ENCODE peak calls at places on chromosome 4, in ten cellular contexts. One of them, this sample, is unnamed.

GRCh38 chr4:114600066-114600552 is 1.5 kb downstream of the UGT8 start:
- DNase-seq in NCI-H1092: no peak
- DNase-seq in astrocyte of the hippocampus: no peak
- DNase-seq in lower lobe of right lung: no peak
- DNase-seq in NCI-H510A: no peak
- DNase-seq in ACHN: peak
- DNase-seq in LHCN-M2: no peak
- DNase-seq in natural killer cell: no peak
- DNase-seq in T-cell: no peak
- DNase-seq in Caki2: no peak
- DNase-seq in this sample: no peak

GRCh38 chr4:101222156-101222845 is 125.0 kb downstream of the PPP3CA start:
- DNase-seq in NCI-H1092: no peak
- DNase-seq in NCI-H510A: no peak
- DNase-seq in LHCN-M2: peak
- DNase-seq in astrocyte of the hippocampus: no peak
- DNase-seq in T-cell: no peak
- DNase-seq in Caki2: no peak
- DNase-seq in lower lobe of right lung: no peak
- DNase-seq in ACHN: no peak
- DNase-seq in natural killer cell: no peak
- DNase-seq in this sample: no peak

GRCh38 chr4:177519481-177520270 is 77.4 kb upstream of the AGA start:
- DNase-seq in Caki2: no peak
- DNase-seq in natural killer cell: no peak
- DNase-seq in LHCN-M2: peak
- DNase-seq in T-cell: no peak
- DNase-seq in astrocyte of the hippocampus: peak
- DNase-seq in NCI-H1092: no peak
- DNase-seq in lower lobe of right lung: no peak
- DNase-seq in NCI-H510A: no peak
- DNase-seq in ACHN: no peak
- DNase-seq in this sample: no peak

GRCh38 chr4:176584031-176584430 is 208.7 kb downstream of the VEGFC start:
- DNase-seq in ACHN: no peak
- DNase-seq in lower lobe of right lung: no peak
- DNase-seq in LHCN-M2: peak
- DNase-seq in Caki2: no peak
- DNase-seq in NCI-H510A: no peak
- DNase-seq in natural killer cell: no peak
- DNase-seq in T-cell: no peak
- DNase-seq in NCI-H1092: no peak
- DNase-seq in astrocyte of the hippocampus: peak
- DNase-seq in this sample: no peak

GRCh38 chr4:20464381-20464780 is 212.7 kb downstream of the SLIT2 start:
- DNase-seq in LHCN-M2: peak
- DNase-seq in NCI-H510A: no peak
- DNase-seq in natural killer cell: no peak
- DNase-seq in ACHN: peak
- DNase-seq in astrocyte of the hippocampus: peak
- DNase-seq in NCI-H1092: no peak
- DNase-seq in Caki2: peak
- DNase-seq in T-cell: no peak
- DNase-seq in lower lobe of right lung: no peak
- DNase-seq in this sample: no peak

GRCh38 chr4:1711055-1711905 is 839 bp downstream of the SLBP start:
- DNase-seq in lower lobe of right lung: peak
- DNase-seq in astrocyte of the hippocampus: peak
- DNase-seq in NCI-H1092: no peak
- DNase-seq in NCI-H510A: no peak
- DNase-seq in T-cell: no peak
- DNase-seq in ACHN: peak
- DNase-seq in Caki2: peak
- DNase-seq in LHCN-M2: peak
- DNase-seq in natural killer cell: peak
- DNase-seq in this sample: peak

GRCh38 chr4:24010994-24011393 is 121.1 kb upstream of the PPARGC1A start:
- DNase-seq in lower lobe of right lung: no peak
- DNase-seq in natural killer cell: no peak
- DNase-seq in Caki2: no peak
- DNase-seq in astrocyte of the hippocampus: no peak
- DNase-seq in LHCN-M2: no peak
- DNase-seq in ACHN: no peak
- DNase-seq in T-cell: no peak
- DNase-seq in NCI-H510A: no peak
- DNase-seq in NCI-H1092: no peak
- DNase-seq in this sample: no peak

GRCh38 chr4:38581708-38582107 is 82.3 kb upstream of the KLF3 start:
- DNase-seq in ACHN: no peak
- DNase-seq in LHCN-M2: no peak
- DNase-seq in T-cell: no peak
- DNase-seq in natural killer cell: no peak
- DNase-seq in NCI-H510A: no peak
- DNase-seq in lower lobe of right lung: no peak
- DNase-seq in NCI-H1092: no peak
- DNase-seq in astrocyte of the hippocampus: no peak
- DNase-seq in Caki2: no peak
- DNase-seq in this sample: no peak

GRCh38 chr4:138775485-138775884 is 240.1 kb upstream of the NOCT start:
- DNase-seq in Caki2: no peak
- DNase-seq in natural killer cell: no peak
- DNase-seq in ACHN: no peak
- DNase-seq in NCI-H510A: no peak
- DNase-seq in NCI-H1092: no peak
- DNase-seq in lower lobe of right lung: no peak
- DNase-seq in astrocyte of the hippocampus: no peak
- DNase-seq in T-cell: no peak
- DNase-seq in LHCN-M2: peak
- DNase-seq in this sample: no peak

GRCh38 chr4:169014581-169014980 is 4.5 kb upstream of the CBR4 start:
- DNase-seq in T-cell: no peak
- DNase-seq in natural killer cell: no peak
- DNase-seq in astrocyte of the hippocampus: no peak
- DNase-seq in Caki2: no peak
- DNase-seq in ACHN: no peak
- DNase-seq in lower lobe of right lung: no peak
- DNase-seq in NCI-H510A: no peak
- DNase-seq in LHCN-M2: no peak
- DNase-seq in NCI-H1092: no peak
- DNase-seq in this sample: no peak

GRCh38 chr4:185912779-185913178 is 100.8 kb upstream of the SORBS2 start:
- DNase-seq in T-cell: no peak
- DNase-seq in astrocyte of the hippocampus: no peak
- DNase-seq in ACHN: no peak
- DNase-seq in NCI-H1092: peak
- DNase-seq in lower lobe of right lung: no peak
- DNase-seq in NCI-H510A: no peak
- DNase-seq in LHCN-M2: peak
- DNase-seq in natural killer cell: no peak
- DNase-seq in Caki2: no peak
- DNase-seq in this sample: no peak

GRCh38 chr4:174105202-174105601 is 178.3 kb downstream of the FBXO8 start:
- DNase-seq in Caki2: no peak
- DNase-seq in T-cell: no peak
- DNase-seq in NCI-H510A: no peak
- DNase-seq in natural killer cell: no peak
- DNase-seq in lower lobe of right lung: no peak
- DNase-seq in ACHN: no peak
- DNase-seq in NCI-H1092: no peak
- DNase-seq in LHCN-M2: no peak
- DNase-seq in astrocyte of the hippocampus: no peak
- DNase-seq in this sample: no peak

GRCh38 chr4:85180533-85180932 is 214.0 kb upstream of the WDFY3 start:
- DNase-seq in LHCN-M2: no peak
- DNase-seq in astrocyte of the hippocampus: no peak
- DNase-seq in T-cell: no peak
- DNase-seq in NCI-H510A: no peak
- DNase-seq in ACHN: no peak
- DNase-seq in Caki2: no peak
- DNase-seq in lower lobe of right lung: no peak
- DNase-seq in NCI-H1092: no peak
- DNase-seq in natural killer cell: no peak
- DNase-seq in this sample: no peak

GRCh38 chr4:184232975-184233374 is 15.3 kb upstream of the ENPP6 start:
- DNase-seq in NCI-H1092: no peak
- DNase-seq in Caki2: no peak
- DNase-seq in ACHN: no peak
- DNase-seq in T-cell: no peak
- DNase-seq in LHCN-M2: no peak
- DNase-seq in natural killer cell: no peak
- DNase-seq in lower lobe of right lung: no peak
- DNase-seq in astrocyte of the hippocampus: no peak
- DNase-seq in NCI-H510A: no peak
- DNase-seq in this sample: no peak

GRCh38 chr4:36213956-36214355 is 30.4 kb downstream of the ARAP2 start:
- DNase-seq in natural killer cell: no peak
- DNase-seq in Caki2: no peak
- DNase-seq in T-cell: no peak
- DNase-seq in astrocyte of the hippocampus: no peak
- DNase-seq in lower lobe of right lung: no peak
- DNase-seq in ACHN: no peak
- DNase-seq in NCI-H1092: no peak
- DNase-seq in NCI-H510A: no peak
- DNase-seq in LHCN-M2: no peak
- DNase-seq in this sample: no peak

GRCh38 chr4:7756071-7756470 is 183.6 kb downstream of the AFAP1 start:
- DNase-seq in T-cell: no peak
- DNase-seq in Caki2: no peak
- DNase-seq in NCI-H510A: no peak
- DNase-seq in astrocyte of the hippocampus: no peak
- DNase-seq in ACHN: no peak
- DNase-seq in lower lobe of right lung: peak
- DNase-seq in LHCN-M2: no peak
- DNase-seq in NCI-H1092: no peak
- DNase-seq in natural killer cell: no peak
- DNase-seq in this sample: peak

GRCh38 chr4:31737419-31737818 is 1017.2 kb downstream of the PCDH7 start:
- DNase-seq in LHCN-M2: no peak
- DNase-seq in Caki2: no peak
- DNase-seq in T-cell: no peak
- DNase-seq in astrocyte of the hippocampus: no peak
- DNase-seq in ACHN: no peak
- DNase-seq in lower lobe of right lung: no peak
- DNase-seq in NCI-H1092: no peak
- DNase-seq in natural killer cell: no peak
- DNase-seq in NCI-H510A: no peak
- DNase-seq in this sample: no peak

GRCh38 chr4:36244257-36245084 is at the start of gene ARAP2:
- DNase-seq in lower lobe of right lung: peak
- DNase-seq in natural killer cell: peak
- DNase-seq in NCI-H510A: peak
- DNase-seq in T-cell: peak
- DNase-seq in ACHN: peak
- DNase-seq in LHCN-M2: no peak
- DNase-seq in Caki2: peak
- DNase-seq in astrocyte of the hippocampus: peak
- DNase-seq in NCI-H1092: no peak
- DNase-seq in this sample: peak

GRCh38 chr4:138659640-138660325 is 355.8 kb upstream of the NOCT start:
- DNase-seq in LHCN-M2: no peak
- DNase-seq in lower lobe of right lung: no peak
- DNase-seq in natural killer cell: no peak
- DNase-seq in NCI-H1092: no peak
- DNase-seq in astrocyte of the hippocampus: peak
- DNase-seq in T-cell: no peak
- DNase-seq in NCI-H510A: no peak
- DNase-seq in ACHN: no peak
- DNase-seq in Caki2: no peak
- DNase-seq in this sample: no peak

GRCh38 chr4:81546777-81547176 is 75.1 kb upstream of the RASGEF1B start:
- DNase-seq in astrocyte of the hippocampus: no peak
- DNase-seq in Caki2: no peak
- DNase-seq in lower lobe of right lung: no peak
- DNase-seq in ACHN: no peak
- DNase-seq in NCI-H510A: no peak
- DNase-seq in LHCN-M2: no peak
- DNase-seq in T-cell: no peak
- DNase-seq in NCI-H1092: no peak
- DNase-seq in natural killer cell: no peak
- DNase-seq in this sample: no peak

GRCh38 chr4:10089346-10089745 is 27.3 kb downstream of the WDR1 start:
- DNase-seq in ACHN: peak
- DNase-seq in Caki2: peak
- DNase-seq in natural killer cell: no peak
- DNase-seq in lower lobe of right lung: peak
- DNase-seq in T-cell: no peak
- DNase-seq in LHCN-M2: no peak
- DNase-seq in NCI-H1092: no peak
- DNase-seq in astrocyte of the hippocampus: no peak
- DNase-seq in NCI-H510A: no peak
- DNase-seq in this sample: peak

GRCh38 chr4:145670422-145670821 is 9.5 kb upstream of the C4orf51 start:
- DNase-seq in Caki2: no peak
- DNase-seq in ACHN: no peak
- DNase-seq in NCI-H1092: no peak
- DNase-seq in lower lobe of right lung: no peak
- DNase-seq in astrocyte of the hippocampus: no peak
- DNase-seq in NCI-H510A: no peak
- DNase-seq in natural killer cell: no peak
- DNase-seq in LHCN-M2: no peak
- DNase-seq in T-cell: no peak
- DNase-seq in this sample: no peak

GRCh38 chr4:38603652-38604051 is 60.3 kb upstream of the KLF3 start:
- DNase-seq in natural killer cell: no peak
- DNase-seq in LHCN-M2: no peak
- DNase-seq in Caki2: no peak
- DNase-seq in ACHN: no peak
- DNase-seq in NCI-H510A: no peak
- DNase-seq in astrocyte of the hippocampus: no peak
- DNase-seq in T-cell: no peak
- DNase-seq in lower lobe of right lung: no peak
- DNase-seq in NCI-H1092: no peak
- DNase-seq in this sample: no peak

GRCh38 chr4:95155759-95156451 is 392.9 kb downstream of the UNC5C start:
- DNase-seq in LHCN-M2: peak
- DNase-seq in ACHN: peak
- DNase-seq in T-cell: no peak
- DNase-seq in astrocyte of the hippocampus: peak
- DNase-seq in NCI-H1092: no peak
- DNase-seq in NCI-H510A: no peak
- DNase-seq in natural killer cell: no peak
- DNase-seq in lower lobe of right lung: no peak
- DNase-seq in Caki2: peak
- DNase-seq in this sample: no peak

GRCh38 chr4:183455431-183456145 is 11.2 kb downstream of the CDKN2AIP start:
- DNase-seq in Caki2: no peak
- DNase-seq in astrocyte of the hippocampus: no peak
- DNase-seq in ACHN: no peak
- DNase-seq in LHCN-M2: no peak
- DNase-seq in T-cell: no peak
- DNase-seq in NCI-H1092: no peak
- DNase-seq in NCI-H510A: no peak
- DNase-seq in natural killer cell: no peak
- DNase-seq in lower lobe of right lung: no peak
- DNase-seq in this sample: no peak

GRCh38 chr4:55296076-55296475 is 50.0 kb upstream of the SRD5A3 start:
- DNase-seq in NCI-H1092: no peak
- DNase-seq in NCI-H510A: no peak
- DNase-seq in Caki2: no peak
- DNase-seq in LHCN-M2: peak
- DNase-seq in astrocyte of the hippocampus: peak
- DNase-seq in natural killer cell: no peak
- DNase-seq in ACHN: no peak
- DNase-seq in lower lobe of right lung: no peak
- DNase-seq in T-cell: no peak
- DNase-seq in this sample: no peak